ENCODE peak calls at places on chromosomes 5 and 9, in nine cellular contexts. One of them, this sample, is unnamed.

GRCh38 chr5:168468836-168469235 is 17.4 kb upstream of the RARS1 start:
- DNase-seq in GM20000: no peak
- DNase-seq in testis: no peak
- DNase-seq in GM12864: no peak
- DNase-seq in IMR-90: peak; percentile 93
- DNase-seq in RWPE2: no peak
- DNase-seq in ovary: no peak
- DNase-seq in upper lobe of right lung: no peak
- DNase-seq in sigmoid colon: no peak
- DNase-seq in this sample: no peak

GRCh38 chr9:2570615-2571479 is 50.7 kb upstream of the VLDLR start:
- DNase-seq in sigmoid colon: peak; percentile 80
- DNase-seq in ovary: peak; percentile 85
- DNase-seq in upper lobe of right lung: peak; percentile 85
- DNase-seq in IMR-90: peak; percentile 62
- DNase-seq in GM12864: peak; percentile 16
- DNase-seq in testis: peak; percentile 88
- DNase-seq in GM20000: peak; percentile 17
- DNase-seq in RWPE2: no peak
- DNase-seq in this sample: no peak

GRCh38 chr5:159764283-159764927 is 151.9 kb upstream of the ADRA1B start:
- DNase-seq in GM20000: no peak
- DNase-seq in GM12864: no peak
- DNase-seq in RWPE2: no peak
- DNase-seq in ovary: peak; percentile 45
- DNase-seq in sigmoid colon: no peak
- DNase-seq in testis: peak; percentile 40
- DNase-seq in IMR-90: peak; percentile 94
- DNase-seq in upper lobe of right lung: no peak
- DNase-seq in this sample: no peak

GRCh38 chr5:115648072-115648471 is 22.2 kb upstream of the TMED7 start:
- DNase-seq in GM12864: no peak
- DNase-seq in RWPE2: no peak
- DNase-seq in sigmoid colon: no peak
- DNase-seq in GM20000: no peak
- DNase-seq in IMR-90: no peak
- DNase-seq in ovary: no peak
- DNase-seq in testis: no peak
- DNase-seq in upper lobe of right lung: no peak
- DNase-seq in this sample: no peak

GRCh38 chr9:93677641-93678136 is 101.3 kb downstream of the PHF2 start:
- DNase-seq in testis: peak; percentile 6
- DNase-seq in GM20000: no peak
- DNase-seq in RWPE2: peak; percentile 29
- DNase-seq in upper lobe of right lung: peak; percentile 48
- DNase-seq in ovary: no peak
- DNase-seq in sigmoid colon: peak; percentile 45
- DNase-seq in IMR-90: no peak
- DNase-seq in GM12864: no peak
- DNase-seq in this sample: peak; percentile 63

GRCh38 chr5:181192337-181193046 is 12.5 kb downstream of the TRIM7 start:
- DNase-seq in sigmoid colon: no peak
- DNase-seq in RWPE2: no peak
- DNase-seq in GM12864: no peak
- DNase-seq in testis: no peak
- DNase-seq in GM20000: no peak
- DNase-seq in ovary: no peak
- DNase-seq in upper lobe of right lung: no peak
- DNase-seq in IMR-90: peak; percentile 31
- DNase-seq in this sample: no peak

GRCh38 chr9:16899611-16900010 is 29.1 kb upstream of the BNC2 start:
- DNase-seq in sigmoid colon: no peak
- DNase-seq in upper lobe of right lung: no peak
- DNase-seq in GM12864: no peak
- DNase-seq in testis: no peak
- DNase-seq in RWPE2: no peak
- DNase-seq in ovary: no peak
- DNase-seq in GM20000: no peak
- DNase-seq in IMR-90: peak; percentile 59
- DNase-seq in this sample: no peak

GRCh38 chr9:114652776-114653555 is 4.6 kb downstream of the TEX53 start:
- DNase-seq in testis: no peak
- DNase-seq in RWPE2: no peak
- DNase-seq in upper lobe of right lung: no peak
- DNase-seq in ovary: no peak
- DNase-seq in GM12864: no peak
- DNase-seq in GM20000: no peak
- DNase-seq in sigmoid colon: no peak
- DNase-seq in IMR-90: peak; percentile 55
- DNase-seq in this sample: peak; percentile 26

GRCh38 chr5:169942181-169942580 is 38.1 kb downstream of the INSYN2B start:
- DNase-seq in IMR-90: no peak
- DNase-seq in RWPE2: no peak
- DNase-seq in sigmoid colon: no peak
- DNase-seq in GM12864: no peak
- DNase-seq in GM20000: no peak
- DNase-seq in testis: no peak
- DNase-seq in upper lobe of right lung: no peak
- DNase-seq in ovary: no peak
- DNase-seq in this sample: no peak

GRCh38 chr5:129019401-129019908 is 54.2 kb downstream of the SLC27A6 start:
- DNase-seq in ovary: no peak
- DNase-seq in GM20000: no peak
- DNase-seq in GM12864: no peak
- DNase-seq in testis: no peak
- DNase-seq in upper lobe of right lung: no peak
- DNase-seq in RWPE2: no peak
- DNase-seq in sigmoid colon: no peak
- DNase-seq in IMR-90: peak; percentile 17
- DNase-seq in this sample: no peak

GRCh38 chr5:149435660-149436059 is 56.6 kb upstream of the IL17B start:
- DNase-seq in testis: no peak
- DNase-seq in upper lobe of right lung: no peak
- DNase-seq in GM20000: no peak
- DNase-seq in IMR-90: no peak
- DNase-seq in ovary: no peak
- DNase-seq in sigmoid colon: peak; percentile 69
- DNase-seq in RWPE2: no peak
- DNase-seq in GM12864: no peak
- DNase-seq in this sample: no peak

GRCh38 chr9:107214381-107214780 is 68.7 kb upstream of the RAD23B start:
- DNase-seq in testis: no peak
- DNase-seq in ovary: no peak
- DNase-seq in GM12864: no peak
- DNase-seq in IMR-90: no peak
- DNase-seq in upper lobe of right lung: no peak
- DNase-seq in GM20000: no peak
- DNase-seq in RWPE2: no peak
- DNase-seq in sigmoid colon: no peak
- DNase-seq in this sample: no peak

GRCh38 chr5:41094871-41095270 is 23.7 kb upstream of the MROH2B start:
- DNase-seq in testis: peak; percentile 54
- DNase-seq in RWPE2: no peak
- DNase-seq in IMR-90: no peak
- DNase-seq in sigmoid colon: no peak
- DNase-seq in upper lobe of right lung: no peak
- DNase-seq in ovary: no peak
- DNase-seq in GM20000: no peak
- DNase-seq in GM12864: no peak
- DNase-seq in this sample: no peak

GRCh38 chr5:78025540-78025939 is 249.4 kb upstream of the TBCA start:
- DNase-seq in ovary: no peak
- DNase-seq in testis: no peak
- DNase-seq in sigmoid colon: no peak
- DNase-seq in GM12864: no peak
- DNase-seq in IMR-90: no peak
- DNase-seq in GM20000: no peak
- DNase-seq in upper lobe of right lung: no peak
- DNase-seq in RWPE2: no peak
- DNase-seq in this sample: no peak

GRCh38 chr9:128636024-128636390 is 20.6 kb downstream of the DYNC2I2 start:
- DNase-seq in testis: peak; percentile 43
- DNase-seq in sigmoid colon: no peak
- DNase-seq in ovary: peak; percentile 44
- DNase-seq in GM20000: no peak
- DNase-seq in IMR-90: no peak
- DNase-seq in GM12864: no peak
- DNase-seq in upper lobe of right lung: peak; percentile 92
- DNase-seq in RWPE2: peak; percentile 82
- DNase-seq in this sample: no peak

GRCh38 chr5:38666668-38667498 is 110.4 kb upstream of the LIFR start:
- DNase-seq in ovary: peak; percentile 36
- DNase-seq in GM20000: peak; percentile 11
- DNase-seq in testis: peak; percentile 80
- DNase-seq in RWPE2: no peak
- DNase-seq in IMR-90: peak; percentile 34
- DNase-seq in upper lobe of right lung: peak; percentile 65
- DNase-seq in GM12864: no peak
- DNase-seq in sigmoid colon: no peak
- DNase-seq in this sample: no peak

GRCh38 chr9:105150991-105151685 is 93.3 kb upstream of the SLC44A1 start:
- DNase-seq in sigmoid colon: no peak
- DNase-seq in RWPE2: no peak
- DNase-seq in upper lobe of right lung: no peak
- DNase-seq in testis: no peak
- DNase-seq in GM20000: peak; percentile 23
- DNase-seq in GM12864: no peak
- DNase-seq in ovary: no peak
- DNase-seq in IMR-90: peak; percentile 69
- DNase-seq in this sample: no peak

GRCh38 chr9:79346350-79347020 is 225.3 kb upstream of the TLE4 start:
- DNase-seq in GM12864: no peak
- DNase-seq in upper lobe of right lung: no peak
- DNase-seq in sigmoid colon: no peak
- DNase-seq in testis: no peak
- DNase-seq in IMR-90: peak; percentile 71
- DNase-seq in ovary: no peak
- DNase-seq in RWPE2: no peak
- DNase-seq in GM20000: no peak
- DNase-seq in this sample: no peak

GRCh38 chr5:81188962-81189361 is 44.2 kb upstream of the CKMT2 start:
- DNase-seq in GM12864: no peak
- DNase-seq in GM20000: no peak
- DNase-seq in ovary: no peak
- DNase-seq in upper lobe of right lung: no peak
- DNase-seq in RWPE2: no peak
- DNase-seq in testis: no peak
- DNase-seq in IMR-90: no peak
- DNase-seq in sigmoid colon: no peak
- DNase-seq in this sample: no peak

GRCh38 chr9:88692837-88693236 is 157.9 kb downstream of the NXNL2 start:
- DNase-seq in GM12864: no peak
- DNase-seq in RWPE2: no peak
- DNase-seq in testis: no peak
- DNase-seq in ovary: no peak
- DNase-seq in IMR-90: no peak
- DNase-seq in upper lobe of right lung: no peak
- DNase-seq in GM20000: no peak
- DNase-seq in sigmoid colon: no peak
- DNase-seq in this sample: no peak

GRCh38 chr9:99173570-99174504 is 47.9 kb downstream of the ALG2 start:
- DNase-seq in testis: no peak
- DNase-seq in IMR-90: no peak
- DNase-seq in upper lobe of right lung: no peak
- DNase-seq in sigmoid colon: no peak
- DNase-seq in GM12864: no peak
- DNase-seq in GM20000: peak; percentile 34
- DNase-seq in ovary: no peak
- DNase-seq in RWPE2: no peak
- DNase-seq in this sample: no peak
- TF ChIP-seq CTCF in testis: no peak
- TF ChIP-seq CTCF in IMR-90: no peak
- TF ChIP-seq CTCF in upper lobe of right lung: no peak
- TF ChIP-seq CTCF in sigmoid colon: no peak
- TF ChIP-seq CTCF in GM12864: no peak
- TF ChIP-seq CTCF in GM20000: no peak
- TF ChIP-seq CTCF in ovary: no peak
- TF ChIP-seq CTCF in RWPE2: no peak
- TF ChIP-seq CTCF in this sample: no peak

GRCh38 chr5:146724975-146725374 is 153.6 kb downstream of the PPP2R2B start:
- DNase-seq in GM20000: no peak
- DNase-seq in IMR-90: peak; percentile 2
- DNase-seq in upper lobe of right lung: no peak
- DNase-seq in testis: no peak
- DNase-seq in RWPE2: no peak
- DNase-seq in ovary: no peak
- DNase-seq in GM12864: no peak
- DNase-seq in sigmoid colon: no peak
- DNase-seq in this sample: no peak
- TF ChIP-seq CTCF in GM20000: no peak
- TF ChIP-seq CTCF in IMR-90: no peak
- TF ChIP-seq CTCF in upper lobe of right lung: no peak
- TF ChIP-seq CTCF in testis: no peak
- TF ChIP-seq CTCF in RWPE2: no peak
- TF ChIP-seq CTCF in ovary: no peak
- TF ChIP-seq CTCF in GM12864: no peak
- TF ChIP-seq CTCF in sigmoid colon: no peak
- TF ChIP-seq CTCF in this sample: no peak

GRCh38 chr5:11906495-11906894 is 2.2 kb upstream of the CTNND2 start:
- DNase-seq in ovary: no peak
- DNase-seq in testis: no peak
- DNase-seq in upper lobe of right lung: no peak
- DNase-seq in IMR-90: no peak
- DNase-seq in RWPE2: no peak
- DNase-seq in sigmoid colon: no peak
- DNase-seq in GM20000: no peak
- DNase-seq in GM12864: no peak
- DNase-seq in this sample: no peak
- TF ChIP-seq CTCF in ovary: no peak
- TF ChIP-seq CTCF in testis: no peak
- TF ChIP-seq CTCF in upper lobe of right lung: no peak
- TF ChIP-seq CTCF in IMR-90: no peak
- TF ChIP-seq CTCF in RWPE2: peak; percentile 17
- TF ChIP-seq CTCF in sigmoid colon: no peak
- TF ChIP-seq CTCF in GM20000: no peak
- TF ChIP-seq CTCF in GM12864: no peak
- TF ChIP-seq CTCF in this sample: peak; percentile 12

GRCh38 chr5:51347157-51347556 is 36.1 kb upstream of the ISL1 start:
- DNase-seq in RWPE2: no peak
- DNase-seq in testis: no peak
- DNase-seq in IMR-90: no peak
- DNase-seq in upper lobe of right lung: no peak
- DNase-seq in GM20000: no peak
- DNase-seq in GM12864: no peak
- DNase-seq in ovary: no peak
- DNase-seq in sigmoid colon: no peak
- DNase-seq in this sample: no peak

GRCh38 chr5:51345106-51345505 is 38.1 kb upstream of the ISL1 start:
- DNase-seq in ovary: no peak
- DNase-seq in IMR-90: no peak
- DNase-seq in GM20000: no peak
- DNase-seq in sigmoid colon: no peak
- DNase-seq in upper lobe of right lung: no peak
- DNase-seq in testis: no peak
- DNase-seq in RWPE2: no peak
- DNase-seq in GM12864: no peak
- DNase-seq in this sample: no peak

DNA sequence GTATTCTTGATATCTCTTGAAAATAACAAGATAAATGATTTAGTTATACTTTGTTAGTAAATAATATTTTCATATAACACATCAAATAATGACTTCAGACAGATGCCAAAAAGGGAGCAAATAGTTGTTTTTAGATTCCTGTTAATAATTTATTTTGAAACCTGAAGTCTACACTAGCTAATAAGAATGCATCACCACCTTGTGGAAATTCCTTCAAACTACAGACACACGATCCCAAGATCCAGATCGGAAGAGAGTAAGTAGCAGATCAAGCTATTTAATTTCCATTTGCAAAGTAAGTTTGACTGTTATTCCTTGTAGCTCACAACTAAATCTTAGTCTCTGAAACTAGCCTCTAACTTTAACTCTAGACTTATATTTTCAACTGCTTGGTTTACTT is 35.5 kb upstream of the ISL1 start:
- DNase-seq in IMR-90: no peak
- DNase-seq in GM12864: no peak
- DNase-seq in RWPE2: no peak
- DNase-seq in upper lobe of right lung: no peak
- DNase-seq in testis: no peak
- DNase-seq in sigmoid colon: no peak
- DNase-seq in ovary: no peak
- DNase-seq in GM20000: no peak
- DNase-seq in this sample: no peak
- TF ChIP-seq CTCF in IMR-90: no peak
- TF ChIP-seq CTCF in GM12864: no peak
- TF ChIP-seq CTCF in RWPE2: peak; percentile 47
- TF ChIP-seq CTCF in upper lobe of right lung: no peak
- TF ChIP-seq CTCF in testis: no peak
- TF ChIP-seq CTCF in sigmoid colon: no peak
- TF ChIP-seq CTCF in ovary: no peak
- TF ChIP-seq CTCF in GM20000: no peak
- TF ChIP-seq CTCF in this sample: no peak